ENCODE peak calls at places on chromosomes 1 and 21, in seven cellular contexts. R is stimulated activated CD4-positive, alpha-beta T cell treated with anti-CD3 and anti-CD28 coated beads, Interleukin-2, amount 100 ng/mL, for 24 hours; L is mesendoderm; K is left lung; B is effector memory CD4-positive, alpha-beta T cell; S is MCF 10A; J is stimulated activated effector memory CD8-positive, alpha-beta T cell treated with anti-CD3 and anti-CD28 coated beads, Interleukin-12 subunit alpha, Interleukin-12 subunit beta, amount 100 ng/mL, for 72 hours. U is an unnamed sample.

GRCh38 chr1:82323144-82323543 is 522.4 kb downstream of the ADGRL2 start:
- DNase-seq in S (no peak), L (no peak), K (no peak), R (no peak), B (no peak), J (no peak), U (no peak)

GRCh38 chr21:41500354-41500753 is 7.6 kb downstream of the TMPRSS2 start:
- DNase-seq in K (no peak), R (no peak), S (no peak), L (no peak), J (no peak), B (no peak), U (no peak)

GRCh38 chr1:78475888-78476610 is 14.7 kb upstream of the PTGFR start:
- DNase-seq in B (no peak), R (no peak), S (peak), K (no peak), J (no peak), L (no peak), U (no peak)

GRCh38 chr21:34795152-34796141 is 126.7 kb downstream of the CLIC6 start:
- DNase-seq in J (peak), R (no peak), L (no peak), K (no peak), B (no peak), S (peak), U (no peak)

GRCh38 chr21:17466166-17466565 is 46.7 kb upstream of the CXADR start:
- DNase-seq in B (no peak), S (peak), R (no peak), J (no peak), L (peak), K (no peak), U (no peak)

GRCh38 chr1:207414606-207415108 is 39.5 kb upstream of the CR2 start:
- DNase-seq in K (no peak), R (peak), L (no peak), B (no peak), S (no peak), J (no peak), U (no peak)

GRCh38 chr1:115127539-115127938 is 38.2 kb upstream of the TSPAN2 start:
- DNase-seq in J (no peak), R (no peak), S (no peak), L (no peak), K (no peak), B (no peak), U (no peak)

GRCh38 chr21:45366931-45367401 is 38.0 kb upstream of the COL18A1 start:
- DNase-seq in S (peak), J (no peak), R (no peak), B (no peak), L (peak), K (peak), U (no peak)

GRCh38 chr1:230976825-230977747 is 1.6 kb downstream of the TTC13 start:
- DNase-seq in K (no peak), L (no peak), B (peak), J (peak), R (no peak), S (no peak), U (peak)

GRCh38 chr1:26739251-26739914 is 43.6 kb downstream of the ARID1A start:
- DNase-seq in K (no peak), S (no peak), B (no peak), R (no peak), J (no peak), L (no peak), U (no peak)

GRCh38 chr1:41537788-41538351 is 53.4 kb upstream of the EDN2 start:
- DNase-seq in S (peak), B (no peak), J (no peak), R (no peak), L (no peak), K (peak), U (no peak)

GRCh38 chr1:198352975-198353695 is 187.3 kb downstream of the ATP6V1G3 start:
- DNase-seq in S (no peak), J (peak), L (no peak), K (no peak), R (no peak), B (no peak), U (no peak)

GRCh38 chr21:34530264-34530663 is 18.3 kb upstream of the KCNE1 start:
- DNase-seq in L (no peak), R (no peak), K (no peak), J (no peak), S (no peak), B (no peak), U (no peak)

GRCh38 chr1:243890576-243890975 is 40.5 kb upstream of the AKT3 start:
- DNase-seq in S (peak), J (no peak), L (peak), B (no peak), R (no peak), K (no peak), U (no peak)

GRCh38 chr1:59674605-59675004 is 140.1 kb upstream of the HOOK1 start:
- DNase-seq in B (no peak), K (no peak), R (no peak), L (no peak), J (no peak), S (peak), U (no peak)

U was measured in T follicular helper cell.